ENCODE peak calls at places on chromosomes 7 and 10, in four cellular contexts. P, N, D and J are unnamed samples.

GRCh38 chr7:142188846-142189245 is 69.0 kb downstream of the PRSS58 start:
- DNase-seq in P (no peak), N (no peak), D (no peak), J (peak; percentile 5)

GRCh38 chr10:15859865-15860691 is at the start of gene MINDY3:
- DNase-seq in P (peak; percentile 83), N (peak; percentile 80), D (peak; percentile 26), J (peak; percentile 83)

GRCh38 chr7:18508441-18509427 is 13.2 kb downstream of the HDAC9 start:
- DNase-seq in P (no peak), N (no peak), D (no peak), J (peak; percentile 12)

GRCh38 chr7:133650067-133650466 is 397.2 kb downstream of the EXOC4 start:
- DNase-seq in P (no peak), N (no peak), D (no peak), J (no peak)

GRCh38 chr10:17229967-17230682 is 2.1 kb downstream of the VIM start:
- DNase-seq in P (peak; percentile 87), N (peak; percentile 71), D (peak; percentile 73), J (no peak)

GRCh38 chr7:119197872-119198527 is 973.5 kb downstream of the ANKRD7 start:
- DNase-seq in P (no peak), N (peak; percentile 34), D (peak; percentile 0), J (peak; percentile 41)

GRCh38 chr7:22814261-22815208 is 8.1 kb downstream of the TOMM7 start:
- DNase-seq in P (no peak), N (no peak), D (no peak), J (peak; percentile 84)

GRCh38 chr10:70355234-70356021 is 27.0 kb downstream of the LRRC20 start:
- DNase-seq in P (no peak), N (no peak), D (peak; percentile 94), J (no peak)

GRCh38 chr7:101941481-101942383 is 124.3 kb downstream of the CUX1 start:
- DNase-seq in P (no peak), N (no peak), D (no peak), J (no peak)

GRCh38 chr10:128739937-128740336 is 613.7 kb upstream of the MKI67 start:
- DNase-seq in P (peak; percentile 7), N (no peak), D (no peak), J (no peak)

GRCh38 chr10:79385804-79386531 is 38.7 kb downstream of the PPIF start:
- DNase-seq in P (no peak), N (no peak), D (no peak), J (no peak)

GRCh38 chr10:47024399-47025252 is 113.4 kb downstream of the PTPN20 start:
- DNase-seq in P (peak; percentile 88), N (peak; percentile 73), D (peak; percentile 16), J (peak; percentile 53)

GRCh38 chr7:119802147-119802546 is 470.8 kb upstream of the KCND2 start:
- DNase-seq in P (no peak), N (no peak), D (no peak), J (peak; percentile 0)

GRCh38 chr7:79452495-79453265 is 787 bp downstream of the MAGI2 start:
- DNase-seq in P (no peak), N (peak; percentile 19), D (no peak), J (peak; percentile 60)
- TF ChIP-seq TARDBP in P (no peak), N (no peak), D (no peak), J (no peak)

GRCh38 chr10:94851263-94851662 is 87.2 kb upstream of the CYP2C9 start:
- DNase-seq in P (no peak), N (no peak), D (no peak), J (no peak)
- TF ChIP-seq TARDBP in P (no peak), N (no peak), D (no peak), J (no peak)

GRCh38 chr7:12152196-12152918 is 58.7 kb upstream of the TMEM106B start:
- DNase-seq in P (no peak), N (no peak), D (no peak), J (no peak)
- TF ChIP-seq TARDBP in P (no peak), N (no peak), D (no peak), J (no peak)

GRCh38 chr7:107998660-107999480 is 4.1 kb downstream of the LAMB1 start:
- DNase-seq in P (no peak), N (no peak), D (no peak), J (no peak)

GRCh38 chr7:107999814-108000560 is 3.0 kb downstream of the LAMB1 start:
- DNase-seq in P (no peak), N (no peak), D (no peak), J (no peak)

GRCh38 chr7:107996072-107996824 is 6.7 kb downstream of the LAMB1 start:
- DNase-seq in P (no peak), N (no peak), D (no peak), J (no peak)

GRCh38 chr7:107995184-107996071 is 7.5 kb downstream of the LAMB1 start:
- DNase-seq in P (peak; percentile 41), N (peak; percentile 60), D (no peak), J (peak; percentile 82)

DNA sequence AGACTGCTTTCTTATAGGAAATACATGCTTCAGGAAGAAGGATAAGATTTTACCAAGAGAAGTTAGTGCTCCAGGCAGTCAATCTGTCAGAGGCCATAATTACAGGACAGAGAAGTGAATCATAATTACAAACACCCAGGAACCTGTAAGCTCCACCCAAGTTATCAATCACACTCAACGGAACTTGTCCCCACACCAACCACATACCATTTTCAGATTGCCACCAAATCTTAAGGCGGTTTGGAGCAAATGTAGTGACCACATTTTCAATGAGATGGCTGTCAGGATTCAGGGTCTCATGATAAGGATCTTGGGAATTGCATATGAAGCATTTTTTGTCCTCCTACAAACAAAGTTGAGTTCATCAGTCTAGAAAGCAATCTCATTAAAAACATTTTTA is 4.8 kb downstream of the LAMB1 start:
- DNase-seq in P (peak; percentile 50), N (no peak), D (no peak), J (no peak)
- TF ChIP-seq TARDBP in P (no peak), N (no peak), D (no peak), J (no peak)